ENCODE peak calls at places on chromosomes 12 and 14, in four cellular contexts. One of them, this sample, is unnamed.
A peak's percentile ranks its signal among the peaks of the same experiment; 100 is the strongest.

GRCh38 chr12:32889073-32889760 is 7.4 kb downstream of the PKP2 start:
- DNase-seq in endothelial cell of umbilical vein: no peak
- DNase-seq in suprapubic skin: no peak
- DNase-seq in K562: no peak
- DNase-seq in this sample: no peak

GRCh38 chr14:102264775-102265174 is 40.2 kb downstream of the MOK start:
- DNase-seq in endothelial cell of umbilical vein: no peak
- DNase-seq in suprapubic skin: no peak
- DNase-seq in K562: no peak
- DNase-seq in this sample: no peak

GRCh38 chr12:16012086-16012485 is 101.0 kb downstream of the DERA start:
- DNase-seq in K562: no peak
- DNase-seq in endothelial cell of umbilical vein: peak; percentile 26
- DNase-seq in suprapubic skin: no peak
- DNase-seq in this sample: no peak

GRCh38 chr12:49089831-49090773 is 4.5 kb downstream of the DHH start:
- DNase-seq in suprapubic skin: no peak
- DNase-seq in endothelial cell of umbilical vein: peak; percentile 50
- DNase-seq in K562: peak; percentile 50
- DNase-seq in this sample: no peak

GRCh38 chr12:1994429-1995143 is 9.7 kb downstream of the DCP1B start:
- DNase-seq in endothelial cell of umbilical vein: no peak
- DNase-seq in suprapubic skin: no peak
- DNase-seq in K562: no peak
- DNase-seq in this sample: no peak

GRCh38 chr12:34599530-34600513 is 577.5 kb downstream of the ALG10 start:
- DNase-seq in suprapubic skin: peak; percentile 37
- DNase-seq in K562: peak; percentile 1
- DNase-seq in endothelial cell of umbilical vein: no peak
- DNase-seq in this sample: no peak

GRCh38 chr14:61438860-61439765 is 117.7 kb downstream of the PRKCH start:
- DNase-seq in K562: no peak
- DNase-seq in endothelial cell of umbilical vein: peak; percentile 91
- DNase-seq in suprapubic skin: peak; percentile 84
- DNase-seq in this sample: no peak

GRCh38 chr12:51011960-51012359 is 14.2 kb downstream of the SLC11A2 start:
- DNase-seq in suprapubic skin: no peak
- DNase-seq in K562: no peak
- DNase-seq in endothelial cell of umbilical vein: no peak
- DNase-seq in this sample: no peak

GRCh38 chr14:31994391-31995033 is 82.6 kb upstream of the ARHGAP5 start:
- DNase-seq in endothelial cell of umbilical vein: no peak
- DNase-seq in K562: no peak
- DNase-seq in suprapubic skin: no peak
- DNase-seq in this sample: no peak

GRCh38 chr12:10771132-10771733 is 31.2 kb downstream of the TAS2R7 start:
- DNase-seq in suprapubic skin: no peak
- DNase-seq in K562: peak; percentile 5
- DNase-seq in endothelial cell of umbilical vein: peak; percentile 69
- DNase-seq in this sample: peak; percentile 39

GRCh38 chr12:83016226-83016835 is 329.6 kb downstream of the TMTC2 start:
- DNase-seq in endothelial cell of umbilical vein: peak; percentile 86
- DNase-seq in K562: peak; percentile 18
- DNase-seq in suprapubic skin: no peak
- DNase-seq in this sample: no peak

GRCh38 chr12:86660488-86661171 is 404.4 kb upstream of the MGAT4C start:
- DNase-seq in suprapubic skin: no peak
- DNase-seq in endothelial cell of umbilical vein: peak; percentile 85
- DNase-seq in K562: no peak
- DNase-seq in this sample: no peak

GRCh38 chr14:29410581-29410980 is 517.1 kb downstream of the PRKD1 start:
- DNase-seq in suprapubic skin: no peak
- DNase-seq in endothelial cell of umbilical vein: no peak
- DNase-seq in K562: no peak
- DNase-seq in this sample: no peak

GRCh38 chr12:24118675-24119074 is 169.2 kb upstream of the SOX5 start:
- DNase-seq in K562: no peak
- DNase-seq in endothelial cell of umbilical vein: no peak
- DNase-seq in suprapubic skin: no peak
- DNase-seq in this sample: no peak

GRCh38 chr12:77179515-77179914 is 114.1 kb upstream of the E2F7 start:
- DNase-seq in suprapubic skin: no peak
- DNase-seq in K562: no peak
- DNase-seq in endothelial cell of umbilical vein: no peak
- DNase-seq in this sample: no peak

GRCh38 chr12:6465467-6466183 is 4.9 kb downstream of the VAMP1 start:
- DNase-seq in K562: peak; percentile 40
- DNase-seq in endothelial cell of umbilical vein: peak; percentile 70
- DNase-seq in suprapubic skin: no peak
- DNase-seq in this sample: peak; percentile 20

GRCh38 chr12:7834701-7835100 is 38.0 kb downstream of the SLC2A14 start:
- DNase-seq in K562: no peak
- DNase-seq in suprapubic skin: no peak
- DNase-seq in endothelial cell of umbilical vein: no peak
- DNase-seq in this sample: no peak

GRCh38 chr12:47832263-47832933 is 12.7 kb upstream of the HDAC7 start:
- DNase-seq in endothelial cell of umbilical vein: no peak
- DNase-seq in K562: no peak
- DNase-seq in suprapubic skin: no peak
- DNase-seq in this sample: no peak

GRCh38 chr12:26890784-26891183 is 47.0 kb downstream of the INTS13 start:
- DNase-seq in K562: no peak
- DNase-seq in endothelial cell of umbilical vein: no peak
- DNase-seq in suprapubic skin: no peak
- DNase-seq in this sample: no peak

GRCh38 chr14:104322531-104323466 is 184.4 kb downstream of the KIF26A start:
- DNase-seq in endothelial cell of umbilical vein: no peak
- DNase-seq in K562: no peak
- DNase-seq in suprapubic skin: no peak
- DNase-seq in this sample: no peak

GRCh38 chr12:26277511-26278246 is 82.3 kb downstream of the SSPN start:
- DNase-seq in K562: no peak
- DNase-seq in endothelial cell of umbilical vein: no peak
- DNase-seq in suprapubic skin: no peak
- DNase-seq in this sample: no peak

GRCh38 chr12:48765753-48766162 is 23.1 kb downstream of the ADCY6 start:
- DNase-seq in endothelial cell of umbilical vein: no peak
- DNase-seq in suprapubic skin: no peak
- DNase-seq in K562: no peak
- DNase-seq in this sample: no peak

GRCh38 chr14:30855345-30856037 is 18.9 kb upstream of the COCH start:
- DNase-seq in endothelial cell of umbilical vein: no peak
- DNase-seq in suprapubic skin: no peak
- DNase-seq in K562: no peak
- DNase-seq in this sample: no peak

GRCh38 chr14:34297786-34298520 is 164.1 kb downstream of the SPTSSA start:
- DNase-seq in suprapubic skin: no peak
- DNase-seq in endothelial cell of umbilical vein: no peak
- DNase-seq in K562: no peak
- DNase-seq in this sample: no peak

GRCh38 chr14:39230416-39230815 is 3.3 kb upstream of the MIA2 start:
- DNase-seq in K562: no peak
- DNase-seq in suprapubic skin: no peak
- DNase-seq in endothelial cell of umbilical vein: no peak
- DNase-seq in this sample: no peak

GRCh38 chr12:103858953-103859601 is 18.0 kb upstream of the NT5DC3 start:
- DNase-seq in endothelial cell of umbilical vein: peak; percentile 28
- DNase-seq in K562: peak; percentile 19
- DNase-seq in suprapubic skin: peak; percentile 82
- DNase-seq in this sample: no peak

GRCh38 chr14:58298880-58299664 is 717 bp downstream of the ARID4A start:
- DNase-seq in suprapubic skin: peak; percentile 74
- DNase-seq in K562: peak; percentile 54
- DNase-seq in endothelial cell of umbilical vein: peak; percentile 18
- DNase-seq in this sample: no peak

DNA sequence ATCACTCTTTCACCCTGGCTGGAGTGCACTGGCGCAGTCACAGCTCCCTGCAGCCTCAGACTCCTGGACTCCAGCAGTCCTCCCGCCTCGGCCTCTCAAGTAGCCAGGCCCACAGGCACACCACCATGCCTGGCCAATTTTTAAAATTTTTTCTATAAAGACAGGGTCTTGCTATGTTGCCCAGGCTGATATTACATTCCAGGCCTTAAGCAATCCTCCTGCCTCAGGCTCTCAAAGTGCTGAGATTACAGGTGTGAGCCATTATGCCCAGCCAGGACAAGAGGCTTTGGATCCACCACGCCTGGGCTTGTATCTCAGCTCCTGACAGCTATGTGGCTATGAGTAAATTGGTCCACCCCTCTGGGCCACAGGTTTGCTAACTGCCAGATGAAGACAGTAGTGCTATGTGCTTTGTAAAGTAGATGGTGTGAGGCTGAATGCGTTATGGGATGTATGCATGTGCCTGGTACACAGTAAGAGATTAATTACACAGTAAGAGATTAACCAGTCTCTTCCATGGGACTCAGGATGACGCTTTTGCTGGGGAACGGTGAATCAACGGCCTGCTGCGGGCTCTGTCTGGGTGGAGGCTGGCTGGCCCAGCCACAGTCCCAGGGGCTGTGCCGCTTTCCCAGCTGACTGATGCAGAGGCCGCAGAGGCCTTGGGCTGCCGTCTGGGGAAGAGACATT is 53.3 kb upstream of the NCOR2 start:
- DNase-seq in endothelial cell of umbilical vein: no peak
- DNase-seq in suprapubic skin: no peak
- DNase-seq in K562: no peak
- DNase-seq in this sample: no peak
- H3K4me3 ChIP-seq in endothelial cell of umbilical vein: no peak overlapping the region
- H3K4me3 ChIP-seq in suprapubic skin: no peak overlapping the region
- H3K4me3 ChIP-seq in K562: no peak overlapping the region
- H3K4me3 ChIP-seq in this sample: no peak overlapping the region

GRCh38 chr12:92134638-92135274 is 10.9 kb downstream of the BTG1 start:
- DNase-seq in suprapubic skin: no peak
- DNase-seq in K562: no peak
- DNase-seq in endothelial cell of umbilical vein: peak; percentile 56
- DNase-seq in this sample: no peak
- TF ChIP-seq POLR2AphosphoS5 in suprapubic skin: no peak
- TF ChIP-seq POLR2AphosphoS5 in K562: no peak
- TF ChIP-seq POLR2AphosphoS5 in endothelial cell of umbilical vein: no peak
- TF ChIP-seq POLR2AphosphoS5 in this sample: no peak

GRCh38 chr12:356276-356988 is 32.7 kb downstream of the KDM5A start:
- DNase-seq in suprapubic skin: no peak
- DNase-seq in K562: no peak
- DNase-seq in endothelial cell of umbilical vein: no peak
- DNase-seq in this sample: no peak

DNA sequence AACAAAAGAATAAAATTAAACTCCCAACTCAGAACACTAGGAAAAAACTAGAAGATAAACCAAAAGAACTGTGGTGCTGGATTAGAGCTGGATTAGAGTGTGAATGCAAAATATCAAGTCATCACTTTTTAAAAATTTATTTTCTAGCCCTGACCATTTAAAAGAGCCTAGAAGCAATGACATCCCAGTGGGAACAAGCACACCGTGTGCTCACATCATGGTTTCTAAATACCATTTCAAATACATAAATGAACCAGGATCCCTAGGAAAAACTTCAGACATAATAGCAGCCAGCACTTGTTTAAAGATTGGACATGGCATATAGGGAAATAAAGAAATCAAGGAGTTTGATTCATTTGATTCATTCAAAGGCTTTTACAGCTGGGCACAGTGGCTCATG is 30.0 kb downstream of the KDM5A start:
- DNase-seq in endothelial cell of umbilical vein: no peak
- DNase-seq in K562: no peak
- DNase-seq in suprapubic skin: no peak
- DNase-seq in this sample: no peak
- H3K36me3 ChIP-seq in endothelial cell of umbilical vein: peaks cover 20% of the 10 kb centered on the region
- H3K36me3 ChIP-seq in K562: peaks cover 61% of the 10 kb centered on the region
- H3K36me3 ChIP-seq in suprapubic skin: peaks cover 92% of the 10 kb centered on the region
- H3K36me3 ChIP-seq in this sample: peaks cover 86% of the 10 kb centered on the region

GRCh38 chr14:21066882-21067502 is 3.1 kb upstream of the ARHGEF40 start:
- DNase-seq in suprapubic skin: no peak
- DNase-seq in K562: no peak
- DNase-seq in endothelial cell of umbilical vein: no peak
- DNase-seq in this sample: no peak

GRCh38 chr14:21070610-21071224 is 613 bp downstream of the ARHGEF40 start:
- DNase-seq in suprapubic skin: peak; percentile 74
- DNase-seq in K562: peak; percentile 36
- DNase-seq in endothelial cell of umbilical vein: peak; percentile 7
- DNase-seq in this sample: no peak

GRCh38 chr14:21070083-21070609 is at the start of gene ARHGEF40:
- DNase-seq in suprapubic skin: no peak
- DNase-seq in endothelial cell of umbilical vein: peak; percentile 8
- DNase-seq in K562: peak; percentile 81
- DNase-seq in this sample: no peak

GRCh38 chr14:21069388-21070082 is 569 bp upstream of the ARHGEF40 start:
- DNase-seq in K562: no peak
- DNase-seq in suprapubic skin: peak; percentile 78
- DNase-seq in endothelial cell of umbilical vein: no peak
- DNase-seq in this sample: no peak

DNA sequence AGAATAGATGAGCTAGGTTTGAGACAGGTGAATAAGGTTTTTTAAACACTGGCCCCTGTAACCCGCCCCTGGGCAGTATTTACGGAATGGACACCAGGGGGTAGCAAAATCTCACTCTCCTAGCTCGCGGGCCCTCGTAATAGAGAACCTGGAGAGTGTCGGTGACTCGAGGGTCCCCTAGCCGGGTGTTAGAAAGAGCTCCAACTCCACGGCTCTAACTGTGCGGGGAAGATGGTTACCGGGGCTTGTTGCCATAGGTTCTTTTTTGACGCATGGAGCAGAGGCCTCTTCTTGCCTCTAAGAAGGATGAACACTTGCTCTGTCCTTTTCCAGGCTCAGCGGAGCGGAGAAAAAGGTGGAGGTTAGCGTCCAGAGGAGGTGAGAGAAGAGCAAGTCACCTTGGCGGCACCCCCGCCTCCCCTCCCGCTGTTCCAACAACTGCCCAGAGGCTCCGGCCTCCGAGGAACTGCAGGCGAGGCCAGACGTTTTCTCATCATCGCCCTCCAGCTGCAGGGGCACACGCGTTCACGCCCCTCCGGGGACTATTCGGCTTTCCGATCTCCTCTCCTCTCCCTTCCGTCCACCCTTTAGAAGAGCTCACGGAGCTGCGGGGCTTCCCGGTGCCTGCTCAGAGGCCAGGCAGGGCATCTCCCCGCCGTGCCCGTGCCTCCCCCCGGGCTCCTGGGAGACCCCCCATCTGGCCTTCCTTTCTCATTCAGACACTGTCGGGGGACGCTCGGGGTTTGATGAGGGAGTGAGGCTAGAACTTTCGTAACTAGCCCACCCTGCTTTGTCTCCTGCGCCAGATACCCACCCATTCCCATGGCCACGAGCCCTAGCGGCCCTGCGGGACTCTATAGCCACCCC is 1.4 kb upstream of the ARHGEF40 start:
- DNase-seq in endothelial cell of umbilical vein: peak; percentile 52
- DNase-seq in K562: peak; percentile 61
- DNase-seq in suprapubic skin: peak; percentile 75
- DNase-seq in this sample: no peak
- H3K4me3 ChIP-seq in endothelial cell of umbilical vein: no peak overlapping the region
- H3K4me3 ChIP-seq in K562: no peak overlapping the region
- H3K4me3 ChIP-seq in suprapubic skin: peak overlapping the region; percentile 88
- H3K4me3 ChIP-seq in this sample: peak overlapping the region; percentile 96